ENCODE peak calls at places on chromosome 3, in ten cellular contexts. Z is CD8-positive, alpha-beta memory T cell; V is cardiac fibroblast; A is body of pancreas; F is PC-3; R is esophagus squamous epithelium; S is SJSA1; D is fibroblast of lung; L is H7; E is AG10803. T is an unnamed sample.

GRCh38 chr3:34869696-34870095 is 769.6 kb upstream of the ARPP21 start:
- DNase-seq in Z (no peak), V (no peak), A (no peak), F (no peak), R (no peak), S (no peak), D (no peak), L (no peak), E (no peak), T (no peak)

GRCh38 chr3:8494332-8494731 is 7.3 kb upstream of the LMCD1 start:
- DNase-seq in Z (no peak), V (no peak), A (no peak), F (no peak), R (no peak), S (no peak), D (no peak), L (peak; percentile 40), E (no peak), T (no peak)

GRCh38 chr3:58868101-58868779 is 181.6 kb downstream of the CFAP20DC start:
- DNase-seq in Z (no peak), V (no peak), A (no peak), F (no peak), R (no peak), S (no peak), D (no peak), L (no peak), E (no peak), T (no peak)

GRCh38 chr3:186097663-186098451 is 11.0 kb downstream of the ETV5 start:
- DNase-seq in Z (no peak), V (peak; percentile 85), A (peak; percentile 93), F (peak; percentile 80), R (no peak), S (peak; percentile 87), D (peak; percentile 88), L (peak; percentile 79), E (peak; percentile 77), T (peak; percentile 87)

GRCh38 chr3:23809840-23810341 is 4.1 kb downstream of the UBE2E1 start:
- DNase-seq in Z (no peak), V (peak; percentile 18), A (no peak), F (peak; percentile 61), R (no peak), S (no peak), D (no peak), L (peak; percentile 38), E (no peak), T (peak; percentile 30)

GRCh38 chr3:67462185-67462584 is 192.2 kb downstream of the SUCLG2 start:
- DNase-seq in Z (no peak), V (peak; percentile 23), A (no peak), F (no peak), R (no peak), S (no peak), D (no peak), L (no peak), E (no peak), T (no peak)

GRCh38 chr3:136343873-136344281 is 93.7 kb downstream of the PCCB start:
- DNase-seq in Z (no peak), V (peak; percentile 96), A (peak; percentile 91), F (peak; percentile 83), R (no peak), S (peak; percentile 79), D (peak; percentile 90), L (no peak), E (peak; percentile 97), T (no peak)

GRCh38 chr3:9704343-9705322 is 1.0 kb downstream of the CPNE9 start:
- DNase-seq in Z (peak; percentile 17), V (peak; percentile 21), A (peak; percentile 41), F (peak; percentile 19), R (no peak), S (peak; percentile 18), D (peak; percentile 25), L (peak; percentile 98), E (no peak), T (peak; percentile 38)

GRCh38 chr3:53084310-53085001 is 38.6 kb upstream of the SFMBT1 start:
- DNase-seq in Z (no peak), V (no peak), A (peak; percentile 49), F (no peak), R (no peak), S (no peak), D (no peak), L (no peak), E (peak; percentile 31), T (no peak)

GRCh38 chr3:90055721-90056120 is 948.3 kb downstream of the EPHA3 start:
- DNase-seq in Z (no peak), V (peak; percentile 44), A (no peak), F (no peak), R (no peak), S (peak; percentile 9), D (peak; percentile 77), L (no peak), E (no peak), T (no peak)

GRCh38 chr3:110413807-110414748 is 657.5 kb upstream of the NECTIN3 start:
- DNase-seq in Z (no peak), V (peak; percentile 93), A (peak; percentile 22), F (peak; percentile 70), R (no peak), S (peak; percentile 87), D (peak; percentile 77), L (no peak), E (peak; percentile 92), T (no peak)
- H3K4me3 ChIP-seq in Z (no peak overlapping the region), V (no peak overlapping the region), A (no peak overlapping the region), F (no peak overlapping the region), R (no peak overlapping the region), S (no peak overlapping the region), D (no peak overlapping the region), L (no peak overlapping the region), E (no peak overlapping the region), T (no peak overlapping the region)

DNA sequence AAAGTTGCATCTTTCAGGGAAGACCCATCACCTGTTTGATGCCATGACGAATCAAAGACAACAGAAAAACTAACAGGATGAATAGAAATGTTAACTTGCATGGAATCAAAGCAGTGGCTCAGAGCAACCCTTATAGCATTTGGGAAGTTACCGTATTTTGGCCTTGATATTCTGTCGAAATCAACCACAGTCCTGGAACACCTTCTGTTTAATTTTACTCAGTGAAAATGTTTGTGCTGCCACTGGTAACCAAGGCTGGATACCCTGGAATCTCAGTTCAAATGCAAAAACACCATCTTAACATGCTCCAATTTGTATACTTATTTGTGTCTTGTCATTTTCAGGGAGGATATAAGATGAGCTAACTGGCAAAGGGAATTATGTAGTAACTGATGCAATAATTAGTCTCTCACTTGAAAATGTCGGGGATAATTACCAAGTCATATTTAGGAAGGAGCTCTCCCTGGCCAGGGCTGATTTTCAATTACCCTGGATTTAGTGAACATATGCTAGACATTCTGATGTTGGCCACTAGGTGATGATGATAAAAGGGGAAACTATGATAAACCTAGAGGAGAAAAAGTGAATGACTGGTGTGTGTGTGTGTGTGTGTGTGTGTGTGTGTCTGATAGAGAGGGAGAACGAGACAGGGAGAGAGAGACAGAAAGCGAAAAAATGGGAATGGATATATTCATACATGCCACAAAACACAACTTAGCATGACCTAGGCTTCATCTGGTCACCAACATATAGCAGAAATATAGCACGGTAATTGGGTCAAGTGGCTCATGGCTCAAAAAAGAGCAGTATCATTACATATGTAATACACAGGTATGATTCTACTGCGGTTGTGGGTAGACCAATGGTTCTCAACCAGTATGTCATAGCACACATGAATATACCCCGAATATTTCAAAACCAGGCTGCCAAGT is 19.0 kb upstream of the PRICKLE2 start:
- DNase-seq in Z (no peak), V (peak; percentile 45), A (no peak), F (peak; percentile 40), R (no peak), S (peak; percentile 21), D (peak; percentile 31), L (peak; percentile 37), E (peak; percentile 70), T (peak; percentile 47)
- H3K4me3 ChIP-seq in Z (no peak overlapping the region), V (no peak overlapping the region), A (no peak overlapping the region), F (no peak overlapping the region), R (no peak overlapping the region), S (no peak overlapping the region), D (no peak overlapping the region), L (no peak overlapping the region), E (no peak overlapping the region), T (no peak overlapping the region)

DNA sequence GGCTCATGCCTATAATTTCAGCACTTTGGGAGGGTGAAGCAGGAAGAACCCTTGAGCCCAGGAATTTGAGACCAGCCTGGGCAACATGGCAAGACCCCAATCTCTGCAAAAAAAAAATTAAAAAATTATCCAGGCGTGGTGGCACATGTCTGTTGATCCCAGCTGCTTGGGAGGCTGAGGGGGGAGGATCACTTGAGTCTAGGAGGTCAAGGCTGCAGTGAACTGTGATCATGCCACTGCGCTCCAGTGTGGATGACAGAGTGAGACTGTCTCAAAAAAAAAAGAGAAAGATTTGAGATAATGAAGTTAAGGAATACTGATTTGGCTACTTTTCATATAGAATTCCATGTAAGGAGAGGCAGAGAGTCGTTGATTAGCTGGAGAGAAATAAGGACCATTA is 214.3 kb downstream of the FEZF2 start:
- DNase-seq in Z (no peak), V (no peak), A (no peak), F (no peak), R (no peak), S (no peak), D (no peak), L (no peak), E (no peak), T (no peak)
- H3K4me3 ChIP-seq in Z (no peak overlapping the region), V (no peak overlapping the region), A (no peak overlapping the region), F (no peak overlapping the region), R (no peak overlapping the region), S (no peak overlapping the region), D (no peak overlapping the region), L (no peak overlapping the region), E (no peak overlapping the region), T (no peak overlapping the region)

GRCh38 chr3:147412917-147413711 is 3.9 kb downstream of the ZIC1 start:
- DNase-seq in Z (no peak), V (no peak), A (no peak), F (no peak), R (no peak), S (no peak), D (no peak), L (peak; percentile 69), E (no peak), T (no peak)

GRCh38 chr3:147412491-147412916 is 3.3 kb downstream of the ZIC1 start:
- DNase-seq in Z (no peak), V (no peak), A (no peak), F (no peak), R (no peak), S (no peak), D (no peak), L (peak; percentile 84), E (no peak), T (no peak)

GRCh38 chr3:147410518-147411234 is 1.5 kb downstream of the ZIC1 start:
- DNase-seq in Z (no peak), V (no peak), A (no peak), F (no peak), R (no peak), S (peak; percentile 74), D (no peak), L (peak; percentile 63), E (peak; percentile 81), T (no peak)

GRCh38 chr3:147411235-147411607 is 2.1 kb downstream of the ZIC1 start:
- DNase-seq in Z (no peak), V (no peak), A (peak; percentile 27), F (no peak), R (no peak), S (peak; percentile 37), D (peak; percentile 59), L (peak; percentile 53), E (peak; percentile 59), T (no peak)

DNA sequence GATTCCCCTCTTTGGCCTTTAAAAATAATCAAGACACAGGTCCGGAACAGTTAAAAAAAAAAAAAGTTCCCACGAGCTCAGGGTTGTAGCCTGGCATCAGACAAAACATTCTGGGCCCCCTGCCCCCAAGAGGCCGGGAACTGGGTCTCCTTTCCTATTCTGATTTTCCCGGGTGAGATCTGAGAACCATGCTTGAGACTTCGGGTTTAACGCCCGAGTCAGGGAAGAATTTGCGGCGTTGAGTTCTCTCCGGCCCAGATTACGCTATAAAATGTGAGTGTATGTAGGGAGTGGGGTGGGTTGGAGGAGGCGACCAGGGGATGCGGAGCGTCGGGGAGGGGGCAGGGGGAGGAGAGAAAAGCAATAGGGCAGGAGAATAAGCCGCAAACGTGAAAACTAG is 2.6 kb downstream of the ZIC1 start:
- DNase-seq in Z (no peak), V (no peak), A (no peak), F (no peak), R (no peak), S (no peak), D (no peak), L (peak; percentile 59), E (no peak), T (no peak)
- H3K4me3 ChIP-seq in Z (no peak overlapping the region), V (no peak overlapping the region), A (no peak overlapping the region), F (no peak overlapping the region), R (no peak overlapping the region), S (peak overlapping the region; percentile 49), D (no peak overlapping the region), L (no peak overlapping the region), E (peak overlapping the region; percentile 66), T (no peak overlapping the region)